ENCODE peak calls at places on chromosomes 3 and 15, in ten cellular contexts. W, T, F, L, J, C, M, U, D and G are unnamed samples.

GRCh38 chr3:11085078-11085840 is 69.0 kb upstream of the HRH1 start:
- DNase-seq in M (no peak), W (no peak), L (no peak), F (no peak), J (no peak), T (no peak), D (no peak), U (no peak), C (no peak), G (no peak)

GRCh38 chr3:187264051-187264450 is 27.5 kb downstream of the MASP1 start:
- DNase-seq in L (no peak), D (no peak), F (no peak), J (peak; percentile 84), T (no peak), W (peak; percentile 47), M (no peak), C (no peak), U (peak; percentile 89), G (peak; percentile 64)

GRCh38 chr3:197329382-197329781 is 31.0 kb upstream of the DLG1 start:
- DNase-seq in M (no peak), T (no peak), C (no peak), D (no peak), U (no peak), W (no peak), F (no peak), L (no peak), J (no peak), G (no peak)

GRCh38 chr15:22913646-22914380 is 66.4 kb downstream of the CYFIP1 start:
- DNase-seq in L (no peak), D (no peak), W (no peak), C (no peak), U (no peak), M (no peak), F (no peak), T (no peak), J (no peak), G (no peak)

GRCh38 chr15:69809421-69809820 is 288.3 kb downstream of the TLE3 start:
- DNase-seq in T (no peak), L (no peak), J (no peak), F (no peak), D (no peak), W (no peak), C (no peak), U (no peak), M (no peak), G (no peak)

GRCh38 chr3:177136715-177137114 is 60.6 kb downstream of the TBL1XR1 start:
- DNase-seq in D (no peak), T (no peak), C (no peak), L (no peak), M (no peak), F (no peak), W (no peak), J (no peak), U (no peak), G (no peak)

GRCh38 chr15:85972805-85973540 is 106.7 kb upstream of the AGBL1 start:
- DNase-seq in J (no peak), D (no peak), C (no peak), U (no peak), W (no peak), M (no peak), F (no peak), L (no peak), T (no peak), G (no peak)

GRCh38 chr3:72258786-72259185 is 473.8 kb upstream of the PROK2 start:
- DNase-seq in W (no peak), C (peak; percentile 81), D (no peak), F (no peak), U (no peak), M (no peak), L (no peak), T (no peak), J (no peak), G (no peak)

GRCh38 chr3:100726706-100727105 is 17.4 kb downstream of the TFG start:
- DNase-seq in D (no peak), L (no peak), F (no peak), C (no peak), U (no peak), W (no peak), T (no peak), J (no peak), M (no peak), G (no peak)

GRCh38 chr3:17491601-17492000 is 250.8 kb downstream of the TBC1D5 start:
- DNase-seq in C (no peak), W (no peak), U (peak; percentile 86), L (no peak), M (no peak), T (no peak), J (peak; percentile 56), D (no peak), F (no peak), G (peak; percentile 11)

GRCh38 chr3:160613661-160614060 is 48.3 kb upstream of the KPNA4 start:
- DNase-seq in J (no peak), L (no peak), C (no peak), T (no peak), D (no peak), F (no peak), M (no peak), W (no peak), U (no peak), G (no peak)

GRCh38 chr3:49313902-49314676 is 25.8 kb downstream of the USP4 start:
- DNase-seq in D (no peak), M (no peak), J (peak; percentile 6), F (no peak), T (no peak), L (no peak), W (no peak), U (no peak), C (no peak), G (no peak)

GRCh38 chr3:125684199-125684598 is 88.9 kb upstream of the OSBPL11 start:
- DNase-seq in D (peak; percentile 40), T (peak; percentile 55), J (no peak), U (peak; percentile 61), F (no peak), C (peak; percentile 19), W (no peak), L (peak; percentile 74), M (no peak), G (no peak)

GRCh38 chr15:64134322-64134829 is 17.2 kb upstream of the SNX22 start:
- DNase-seq in D (no peak), U (peak; percentile 24), W (no peak), C (no peak), L (peak; percentile 82), F (no peak), T (peak; percentile 89), J (no peak), M (no peak), G (no peak)

GRCh38 chr15:60869851-60870250 is 359.3 kb downstream of the RORA start:
- DNase-seq in F (no peak), J (no peak), L (no peak), M (no peak), W (no peak), T (no peak), U (no peak), D (no peak), C (no peak), G (no peak)

GRCh38 chr15:78142332-78142731 is 6.8 kb upstream of the IDH3A start:
- DNase-seq in D (no peak), M (no peak), W (no peak), F (no peak), U (no peak), C (no peak), T (no peak), L (no peak), J (no peak), G (no peak)

GRCh38 chr15:99574048-99574447 is 8.3 kb downstream of the MEF2A start:
- DNase-seq in U (no peak), L (no peak), M (no peak), T (no peak), C (no peak), F (no peak), W (no peak), J (no peak), D (no peak), G (no peak)

GRCh38 chr3:197114007-197114406 is 84.4 kb upstream of the MELTF start:
- DNase-seq in D (no peak), U (no peak), T (no peak), M (no peak), W (no peak), L (no peak), F (no peak), C (no peak), J (no peak), G (no peak)

GRCh38 chr3:113867506-113867905 is 28.9 kb downstream of the GRAMD1C start:
- DNase-seq in J (peak; percentile 81), L (no peak), C (no peak), M (no peak), D (no peak), T (no peak), F (no peak), W (no peak), U (no peak), G (no peak)

GRCh38 chr15:95041297-95041696 is 809.9 kb downstream of the MCTP2 start:
- DNase-seq in C (no peak), W (no peak), F (no peak), U (no peak), M (no peak), J (no peak), L (no peak), T (no peak), D (no peak), G (no peak)

GRCh38 chr3:130260821-130261402 is 84.6 kb upstream of the COL6A5 start:
- DNase-seq in T (no peak), F (no peak), M (no peak), U (peak; percentile 45), W (no peak), L (no peak), D (no peak), J (no peak), C (no peak), G (peak; percentile 20)

GRCh38 chr3:121992601-121993560 is 29.2 kb downstream of the ILDR1 start:
- DNase-seq in L (no peak), T (no peak), F (no peak), W (no peak), U (no peak), C (no peak), J (no peak), D (no peak), M (peak; percentile 73), G (no peak)

GRCh38 chr3:52029535-52029934 is 26.8 kb downstream of the DUSP7 start:
- DNase-seq in D (no peak), M (no peak), L (no peak), C (no peak), T (no peak), F (no peak), U (no peak), W (no peak), J (no peak), G (no peak)

GRCh38 chr15:61200626-61201025 is 28.5 kb downstream of the RORA start:
- DNase-seq in F (no peak), L (no peak), M (no peak), J (no peak), T (no peak), U (no peak), D (no peak), C (no peak), W (no peak), G (no peak)

GRCh38 chr3:190591080-190591479 is 77.2 kb downstream of the IL1RAP start:
- DNase-seq in M (no peak), C (peak; percentile 40), L (no peak), U (peak; percentile 26), T (no peak), D (no peak), W (peak; percentile 35), J (no peak), F (no peak), G (no peak)

GRCh38 chr3:12750223-12750622 is 8.8 kb downstream of the TMEM40 start:
- DNase-seq in T (no peak), W (peak; percentile 45), M (no peak), U (peak; percentile 69), F (no peak), D (no peak), L (no peak), J (peak; percentile 79), C (no peak), G (peak; percentile 63)

GRCh38 chr3:183328164-183328563 is 75.1 kb downstream of the B3GNT5 start:
- DNase-seq in W (no peak), U (no peak), D (no peak), F (no peak), M (no peak), C (no peak), J (no peak), T (no peak), L (no peak), G (no peak)

GRCh38 chr15:60795889-60796288 is 316.9 kb upstream of the ICE2 start:
- DNase-seq in J (no peak), L (no peak), U (no peak), W (no peak), M (peak; percentile 22), D (no peak), F (no peak), C (no peak), T (no peak), G (no peak)